ENCODE peak calls at places on chromosomes 4 and X, in four cellular contexts. N, G, C and E are unnamed samples.

GRCh38 chrX:41664307-41665299 is 24.2 kb upstream of the GPR34 start:
- DNase-seq in N (peak), C (peak), G (peak), E (no peak)

GRCh38 chrX:139909716-139910115 is 23.1 kb downstream of the ATP11C start:
- DNase-seq in C (no peak), G (no peak), N (no peak), E (no peak)

GRCh38 chr4:166165829-166166420 is 292.9 kb downstream of the TLL1 start:
- DNase-seq in G (peak), C (peak), N (peak), E (peak)

GRCh38 chr4:15232725-15233597 is 194.9 kb upstream of the C1QTNF7 start:
- DNase-seq in C (peak), N (peak), G (peak), E (peak)

GRCh38 chrX:63920875-63921274 is 135.9 kb upstream of the ARHGEF9 start:
- DNase-seq in N (no peak), G (no peak), C (no peak), E (no peak)

GRCh38 chrX:2520539-2520938 is 19.8 kb upstream of the DHRSX start:
- DNase-seq in G (no peak), C (no peak), N (no peak), E (no peak)

GRCh38 chrX:150421816-150422215 is 58.7 kb downstream of the MAMLD1 start:
- DNase-seq in N (peak), C (no peak), G (no peak), E (peak)

GRCh38 chrX:133053854-133054565 is 42.9 kb downstream of the USP26 start:
- DNase-seq in G (no peak), N (peak), C (peak), E (no peak)

GRCh38 chr4:60201052-60201673 is 999.0 kb upstream of the ADGRL3 start:
- DNase-seq in C (peak), G (peak), N (peak), E (peak)

GRCh38 chrX:135557344-135557743 is 36.9 kb downstream of the INTS6L start:
- DNase-seq in N (no peak), C (no peak), G (no peak), E (no peak)

GRCh38 chr4:168499241-168499640 is 2.4 kb downstream of the PALLD start:
- DNase-seq in C (no peak), N (no peak), G (no peak), E (no peak)

GRCh38 chr4:8771258-8771590 is 100.4 kb downstream of the HMX1 start:
- DNase-seq in N (no peak), C (no peak), G (no peak), E (no peak)

GRCh38 chr4:85952518-85952917 is 407.3 kb downstream of the MAPK10 start:
- DNase-seq in C (peak), G (peak), N (peak), E (peak)

GRCh38 chr4:69984030-69984443 is 11.7 kb upstream of the STATH start:
- DNase-seq in C (no peak), N (peak), G (no peak), E (peak)

GRCh38 chr4:188053302-188053701 is 56.1 kb downstream of the TRIML2 start:
- DNase-seq in C (no peak), N (no peak), G (no peak), E (no peak)

GRCh38 chrX:16807548-16807947 is 21.3 kb downstream of the TXLNG start:
- DNase-seq in C (peak), G (peak), N (peak), E (no peak)

GRCh38 chr4:103097112-103097511 is 2.5 kb downstream of the BDH2 start:
- DNase-seq in N (no peak), G (no peak), C (no peak), E (no peak)

GRCh38 chr4:87644286-87644685 is 5.8 kb upstream of the DMP1 start:
- DNase-seq in N (no peak), G (no peak), C (no peak), E (no peak)
- TF ChIP-seq CTCF in N (peak), G (peak), C (no peak), E (no peak)

GRCh38 chr4:173526724-173527102 is 3.3 kb downstream of the HAND2 start:
- DNase-seq in N (no peak), C (no peak), G (no peak), E (no peak)
- H3K4me3 ChIP-seq in N (no peak), C (peak), G (peak), E (peak)

GRCh38 chr4:62709618-62710252 is 1509.6 kb downstream of the ADGRL3 start:
- DNase-seq in N (peak), C (peak), G (no peak), E (peak)
- TF ChIP-seq CTCF in N (peak), C (peak), G (no peak), E (peak)

GRCh38 chrX:52262195-52262546 is 77.5 kb downstream of the MAGED4 start:
- DNase-seq in G (no peak), C (no peak), N (no peak), E (no peak)

GRCh38 chrX:52263417-52263816 is 78.7 kb downstream of the MAGED4 start:
- DNase-seq in G (no peak), N (no peak), C (no peak), E (no peak)

GRCh38 chrX:52261463-52262194 is 76.9 kb downstream of the MAGED4 start:
- DNase-seq in N (peak), G (peak), C (peak), E (peak)

GRCh38 chrX:52265713-52266112 is 81.0 kb downstream of the MAGED4 start:
- DNase-seq in N (no peak), G (no peak), C (no peak), E (no peak)

GRCh38 chrX:52261125-52261462 is 76.4 kb downstream of the MAGED4 start:
- DNase-seq in G (no peak), C (no peak), N (no peak), E (no peak)
- H3K4me3 ChIP-seq in G (peak), C (peak), N (no peak), E (peak)

GRCh38 chr4:116358633-116359222 is 726.6 kb downstream of the TRAM1L1 start:
- DNase-seq in G (peak), N (peak), C (peak), E (peak)
- TF ChIP-seq CTCF in G (peak), N (peak), C (peak), E (peak)

GRCh38 chr4:1246111-1246881 is 2.6 kb downstream of the CTBP1 start:
- DNase-seq in G (no peak), C (peak), N (no peak), E (no peak)
- H3K4me3 ChIP-seq in G (peak), C (peak), N (peak), E (peak)

DNA sequence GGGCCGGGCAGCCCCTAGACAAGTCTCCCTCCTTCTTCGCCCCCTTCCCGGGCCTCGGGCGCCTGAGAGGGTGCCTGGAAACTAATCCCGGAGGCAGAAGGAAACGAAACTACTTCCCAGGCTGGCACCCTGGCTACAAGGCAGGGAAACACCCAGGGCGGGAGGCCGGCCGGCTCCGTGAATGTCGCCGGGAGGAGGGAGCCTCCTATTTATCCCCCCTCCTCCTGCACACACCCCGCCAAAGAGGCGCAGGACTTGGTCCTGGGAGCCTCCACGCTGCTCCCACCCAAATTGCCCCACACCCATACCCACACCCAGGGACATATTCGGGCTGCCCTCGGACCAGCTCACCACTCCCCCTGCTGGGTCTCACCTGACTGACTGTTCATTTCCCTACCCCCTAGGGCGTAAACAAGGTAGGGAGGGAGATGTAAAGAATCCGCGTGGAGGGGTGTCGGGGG is at the start of gene BTC:
- DNase-seq in C (no peak), N (peak), G (no peak), E (peak)
- TF ChIP-seq CTCF in C (peak), N (peak), G (peak), E (peak)